ENCODE peak calls at places on chromosomes 7 and 10, in six cellular contexts. One of them, this sample, is unnamed.

GRCh38 chr7:8638076-8638475 is 204.7 kb downstream of the NXPH1 start:
- DNase-seq in posterior vena cava: no peak
- DNase-seq in amniotic stem cell: no peak
- DNase-seq in body of pancreas: peak
- DNase-seq in EL: no peak
- DNase-seq in iPS DF 19.7: no peak
- DNase-seq in this sample: no peak

GRCh38 chr10:123549761-123550454 is 116.2 kb upstream of the GPR26 start:
- DNase-seq in posterior vena cava: no peak
- DNase-seq in amniotic stem cell: no peak
- DNase-seq in body of pancreas: no peak
- DNase-seq in EL: no peak
- DNase-seq in iPS DF 19.7: no peak
- DNase-seq in this sample: no peak

GRCh38 chr10:131025333-131025732 is 286.2 kb downstream of the TCERG1L start:
- DNase-seq in posterior vena cava: no peak
- DNase-seq in amniotic stem cell: no peak
- DNase-seq in body of pancreas: no peak
- DNase-seq in EL: no peak
- DNase-seq in iPS DF 19.7: no peak
- DNase-seq in this sample: no peak

GRCh38 chr10:89217057-89217990 is 10.2 kb upstream of the CH25H start:
- DNase-seq in posterior vena cava: no peak
- DNase-seq in amniotic stem cell: peak
- DNase-seq in body of pancreas: peak
- DNase-seq in EL: peak
- DNase-seq in iPS DF 19.7: no peak
- DNase-seq in this sample: peak

GRCh38 chr7:4809091-4809591 is 33.7 kb downstream of the AP5Z1 start:
- DNase-seq in posterior vena cava: no peak
- DNase-seq in amniotic stem cell: no peak
- DNase-seq in body of pancreas: no peak
- DNase-seq in EL: no peak
- DNase-seq in iPS DF 19.7: no peak
- DNase-seq in this sample: no peak

GRCh38 chr10:114697061-114697598 is 39.1 kb upstream of the ABLIM1 start:
- DNase-seq in posterior vena cava: no peak
- DNase-seq in amniotic stem cell: no peak
- DNase-seq in body of pancreas: peak
- DNase-seq in EL: peak
- DNase-seq in iPS DF 19.7: no peak
- DNase-seq in this sample: no peak

GRCh38 chr10:133278577-133279265 is 2.1 kb upstream of the ADAM8 start:
- DNase-seq in posterior vena cava: no peak
- DNase-seq in amniotic stem cell: peak
- DNase-seq in body of pancreas: peak
- DNase-seq in EL: peak
- DNase-seq in iPS DF 19.7: no peak
- DNase-seq in this sample: peak

GRCh38 chr10:35685402-35685801 is 43.3 kb upstream of the FZD8 start:
- DNase-seq in posterior vena cava: no peak
- DNase-seq in amniotic stem cell: no peak
- DNase-seq in body of pancreas: no peak
- DNase-seq in EL: no peak
- DNase-seq in iPS DF 19.7: no peak
- DNase-seq in this sample: no peak

GRCh38 chr10:78450807-78451485 is 417.3 kb downstream of the RPS24 start:
- DNase-seq in posterior vena cava: peak
- DNase-seq in amniotic stem cell: no peak
- DNase-seq in body of pancreas: no peak
- DNase-seq in EL: no peak
- DNase-seq in iPS DF 19.7: no peak
- DNase-seq in this sample: no peak

GRCh38 chr10:1942478-1942877 is 205.2 kb upstream of the ADARB2 start:
- DNase-seq in posterior vena cava: no peak
- DNase-seq in amniotic stem cell: no peak
- DNase-seq in body of pancreas: no peak
- DNase-seq in EL: no peak
- DNase-seq in iPS DF 19.7: no peak
- DNase-seq in this sample: no peak

GRCh38 chr10:73501651-73502050 is 5.8 kb upstream of the PPP3CB start:
- DNase-seq in posterior vena cava: no peak
- DNase-seq in amniotic stem cell: no peak
- DNase-seq in body of pancreas: no peak
- DNase-seq in EL: peak
- DNase-seq in iPS DF 19.7: no peak
- DNase-seq in this sample: no peak

GRCh38 chr7:101625076-101625914 is 3.8 kb downstream of the MYL10 start:
- DNase-seq in posterior vena cava: no peak
- DNase-seq in amniotic stem cell: no peak
- DNase-seq in body of pancreas: no peak
- DNase-seq in EL: peak
- DNase-seq in iPS DF 19.7: no peak
- DNase-seq in this sample: no peak

GRCh38 chr7:25844109-25844915 is 307.7 kb upstream of the NFE2L3 start:
- DNase-seq in posterior vena cava: no peak
- DNase-seq in amniotic stem cell: no peak
- DNase-seq in body of pancreas: no peak
- DNase-seq in EL: peak
- DNase-seq in iPS DF 19.7: no peak
- DNase-seq in this sample: no peak

GRCh38 chr7:140223515-140224221 is 46.9 kb upstream of the KDM7A start:
- DNase-seq in posterior vena cava: no peak
- DNase-seq in amniotic stem cell: no peak
- DNase-seq in body of pancreas: no peak
- DNase-seq in EL: no peak
- DNase-seq in iPS DF 19.7: no peak
- DNase-seq in this sample: no peak

GRCh38 chr10:93462881-93463280 is 19.3 kb downstream of the MYOF start:
- DNase-seq in posterior vena cava: peak
- DNase-seq in amniotic stem cell: no peak
- DNase-seq in body of pancreas: no peak
- DNase-seq in EL: peak
- DNase-seq in iPS DF 19.7: no peak
- DNase-seq in this sample: no peak

GRCh38 chr10:125479059-125479458 is 203.9 kb downstream of the TEX36 start:
- DNase-seq in posterior vena cava: no peak
- DNase-seq in amniotic stem cell: no peak
- DNase-seq in body of pancreas: no peak
- DNase-seq in EL: no peak
- DNase-seq in iPS DF 19.7: no peak
- DNase-seq in this sample: peak

GRCh38 chr10:86520871-86521619 is 547 bp downstream of the WAPL start:
- DNase-seq in posterior vena cava: peak
- DNase-seq in amniotic stem cell: no peak
- DNase-seq in body of pancreas: peak
- DNase-seq in EL: peak
- DNase-seq in iPS DF 19.7: no peak
- DNase-seq in this sample: peak

GRCh38 chr10:89518108-89518507 is 17.3 kb downstream of the SLC16A12 start:
- DNase-seq in posterior vena cava: no peak
- DNase-seq in amniotic stem cell: no peak
- DNase-seq in body of pancreas: peak
- DNase-seq in EL: no peak
- DNase-seq in iPS DF 19.7: no peak
- DNase-seq in this sample: no peak

GRCh38 chr10:102455893-102456471 is 4.6 kb upstream of the C10orf95 start:
- DNase-seq in posterior vena cava: no peak
- DNase-seq in amniotic stem cell: no peak
- DNase-seq in body of pancreas: no peak
- DNase-seq in EL: peak
- DNase-seq in iPS DF 19.7: no peak
- DNase-seq in this sample: no peak

GRCh38 chr10:108862691-108863350 is 1060.5 kb downstream of the XPNPEP1 start:
- DNase-seq in posterior vena cava: no peak
- DNase-seq in amniotic stem cell: no peak
- DNase-seq in body of pancreas: no peak
- DNase-seq in EL: peak
- DNase-seq in iPS DF 19.7: no peak
- DNase-seq in this sample: no peak

GRCh38 chr7:40827217-40828085 is 692.6 kb downstream of the SUGCT start:
- DNase-seq in posterior vena cava: no peak
- DNase-seq in amniotic stem cell: no peak
- DNase-seq in body of pancreas: no peak
- DNase-seq in EL: peak
- DNase-seq in iPS DF 19.7: no peak
- DNase-seq in this sample: no peak

GRCh38 chr10:119207713-119208552 is 562 bp downstream of the GRK5 start:
- DNase-seq in posterior vena cava: peak
- DNase-seq in amniotic stem cell: no peak
- DNase-seq in body of pancreas: peak
- DNase-seq in EL: peak
- DNase-seq in iPS DF 19.7: no peak
- DNase-seq in this sample: peak

GRCh38 chr10:31083765-31084184 is 52.1 kb upstream of the ZNF438 start:
- DNase-seq in posterior vena cava: no peak
- DNase-seq in amniotic stem cell: peak
- DNase-seq in body of pancreas: peak
- DNase-seq in EL: peak
- DNase-seq in iPS DF 19.7: peak
- DNase-seq in this sample: peak

GRCh38 chr7:156493942-156494341 is 146.6 kb upstream of the RNF32 start:
- DNase-seq in posterior vena cava: no peak
- DNase-seq in amniotic stem cell: no peak
- DNase-seq in body of pancreas: no peak
- DNase-seq in EL: no peak
- DNase-seq in iPS DF 19.7: no peak
- DNase-seq in this sample: no peak

GRCh38 chr10:78331391-78331922 is 297.8 kb downstream of the RPS24 start:
- DNase-seq in posterior vena cava: peak
- DNase-seq in amniotic stem cell: peak
- DNase-seq in body of pancreas: no peak
- DNase-seq in EL: peak
- DNase-seq in iPS DF 19.7: no peak
- DNase-seq in this sample: no peak

GRCh38 chr7:66281678-66282593 is 76.8 kb downstream of the TPST1 start:
- DNase-seq in posterior vena cava: no peak
- DNase-seq in amniotic stem cell: peak
- DNase-seq in body of pancreas: no peak
- DNase-seq in EL: peak
- DNase-seq in iPS DF 19.7: no peak
- DNase-seq in this sample: no peak

GRCh38 chr10:30825022-30825421 is 195.5 kb upstream of the LYZL2 start:
- DNase-seq in posterior vena cava: no peak
- DNase-seq in amniotic stem cell: no peak
- DNase-seq in body of pancreas: no peak
- DNase-seq in EL: no peak
- DNase-seq in iPS DF 19.7: no peak
- DNase-seq in this sample: no peak

GRCh38 chr10:43236176-43236850 is 30.6 kb downstream of the RASGEF1A start:
- DNase-seq in posterior vena cava: peak
- DNase-seq in amniotic stem cell: no peak
- DNase-seq in body of pancreas: no peak
- DNase-seq in EL: no peak
- DNase-seq in iPS DF 19.7: no peak
- DNase-seq in this sample: no peak

GRCh38 chr10:48449501-48450232 is 143.2 kb downstream of the MAPK8 start:
- DNase-seq in posterior vena cava: no peak
- DNase-seq in amniotic stem cell: no peak
- DNase-seq in body of pancreas: no peak
- DNase-seq in EL: no peak
- DNase-seq in iPS DF 19.7: no peak
- DNase-seq in this sample: no peak

GRCh38 chr7:106883627-106884026 is 18.5 kb downstream of the PIK3CG start:
- DNase-seq in posterior vena cava: no peak
- DNase-seq in amniotic stem cell: no peak
- DNase-seq in body of pancreas: no peak
- DNase-seq in EL: no peak
- DNase-seq in iPS DF 19.7: no peak
- DNase-seq in this sample: no peak

GRCh38 chr7:148242271-148242801 is 348.2 kb upstream of the C7orf33 start:
- DNase-seq in posterior vena cava: no peak
- DNase-seq in amniotic stem cell: peak
- DNase-seq in body of pancreas: peak
- DNase-seq in EL: peak
- DNase-seq in iPS DF 19.7: peak
- DNase-seq in this sample: peak

GRCh38 chr7:141511370-141512335 is 39.6 kb upstream of the AGK start:
- DNase-seq in posterior vena cava: no peak
- DNase-seq in amniotic stem cell: no peak
- DNase-seq in body of pancreas: peak
- DNase-seq in EL: no peak
- DNase-seq in iPS DF 19.7: peak
- DNase-seq in this sample: peak

GRCh38 chr10:122854648-122855047 is 9.0 kb upstream of the CUZD1 start:
- DNase-seq in posterior vena cava: no peak
- DNase-seq in amniotic stem cell: peak
- DNase-seq in body of pancreas: no peak
- DNase-seq in EL: peak
- DNase-seq in iPS DF 19.7: no peak
- DNase-seq in this sample: no peak

This sample was measured in Calu3.